ENCODE peak calls at places on chromosomes 3 and 15, in nine cellular contexts. K, M, U, T, O, V, F, L and Z are unnamed samples.
A peak's percentile ranks its signal among the peaks of the same experiment; 100 is the strongest.

GRCh38 chr3:44958406-44958805 is 17.6 kb downstream of the ZDHHC3 start:
- DNase-seq in K (no peak), M (no peak), U (no peak), T (no peak), O (no peak), V (no peak), F (no peak), L (no peak), Z (no peak)

GRCh38 chr3:148026009-148026588 is 616.9 kb downstream of the ZIC1 start:
- DNase-seq in K (no peak), M (no peak), U (no peak), T (no peak), O (no peak), V (no peak), F (no peak), L (no peak), Z (no peak)

GRCh38 chr3:101223016-101223415 is 97.4 kb downstream of the IMPG2 start:
- DNase-seq in K (no peak), M (no peak), U (peak; percentile 22), T (no peak), O (no peak), V (no peak), F (peak; percentile 36), L (no peak), Z (no peak)

GRCh38 chr3:47162695-47163022 is 1.3 kb downstream of the SETD2 start:
- DNase-seq in K (peak; percentile 16), M (no peak), U (peak; percentile 18), T (no peak), O (no peak), V (no peak), F (no peak), L (no peak), Z (no peak)

GRCh38 chr3:42192334-42193200 is 73.4 kb downstream of the CCK start:
- DNase-seq in K (peak; percentile 43), M (no peak), U (no peak), T (no peak), O (no peak), V (no peak), F (no peak), L (no peak), Z (no peak)

GRCh38 chr15:77654975-77655374 is 22.3 kb upstream of the LINGO1 start:
- DNase-seq in K (no peak), M (peak; percentile 76), U (no peak), T (no peak), O (peak; percentile 40), V (peak; percentile 70), F (no peak), L (no peak), Z (no peak)

GRCh38 chr3:35743218-35743617 is 103.9 kb downstream of the ARPP21 start:
- DNase-seq in K (no peak), M (no peak), U (no peak), T (no peak), O (no peak), V (no peak), F (no peak), L (no peak), Z (no peak)

GRCh38 chr3:35562141-35562540 is 77.2 kb upstream of the ARPP21 start:
- DNase-seq in K (no peak), M (no peak), U (no peak), T (no peak), O (no peak), V (no peak), F (no peak), L (no peak), Z (no peak)

GRCh38 chr15:31511707-31512310 is 185.2 kb downstream of the KLF13 start:
- DNase-seq in K (no peak), M (peak; percentile 6), U (no peak), T (no peak), O (no peak), V (no peak), F (no peak), L (no peak), Z (no peak)

GRCh38 chr3:119436977-119437376 is 26.4 kb downstream of the TMEM39A start:
- DNase-seq in K (no peak), M (no peak), U (no peak), T (no peak), O (no peak), V (no peak), F (no peak), L (no peak), Z (no peak)

GRCh38 chr3:188437921-188438320 is 284.0 kb downstream of the LPP start:
- DNase-seq in K (peak; percentile 31), M (no peak), U (peak; percentile 30), T (no peak), O (no peak), V (no peak), F (peak; percentile 7), L (no peak), Z (no peak)

GRCh38 chr15:58066042-58066867 is 744 bp upstream of the ALDH1A2 start:
- DNase-seq in K (peak; percentile 4), M (peak; percentile 78), U (peak; percentile 34), T (peak; percentile 67), O (peak; percentile 84), V (peak; percentile 88), F (peak; percentile 19), L (no peak), Z (peak; percentile 58)

GRCh38 chr3:108983051-108983450 is 29.4 kb upstream of the GUCA1C start:
- DNase-seq in K (no peak), M (no peak), U (no peak), T (no peak), O (no peak), V (no peak), F (no peak), L (no peak), Z (no peak)

GRCh38 chr3:78281381-78281780 is 1241.5 kb downstream of the ROBO2 start:
- DNase-seq in K (no peak), M (no peak), U (no peak), T (peak; percentile 9), O (peak; percentile 31), V (peak; percentile 70), F (no peak), L (no peak), Z (no peak)

GRCh38 chr3:33439421-33440327 is 531 bp downstream of the UBP1 start:
- DNase-seq in K (peak; percentile 15), M (peak; percentile 40), U (peak; percentile 25), T (peak; percentile 70), O (no peak), V (peak; percentile 73), F (peak; percentile 33), L (no peak), Z (peak; percentile 58)

GRCh38 chr3:154430014-154430413 is at the start of gene GPR149:
- DNase-seq in K (no peak), M (peak; percentile 72), U (no peak), T (no peak), O (peak; percentile 37), V (peak; percentile 37), F (no peak), L (no peak), Z (no peak)

GRCh38 chr3:125119752-125120369 is 64.1 kb upstream of the HEG1 start:
- DNase-seq in K (no peak), M (no peak), U (no peak), T (no peak), O (no peak), V (no peak), F (no peak), L (no peak), Z (no peak)

GRCh38 chr15:58545307-58546065 is 113.7 kb downstream of the LIPC start:
- DNase-seq in K (peak; percentile 17), M (no peak), U (no peak), T (no peak), O (no peak), V (no peak), F (no peak), L (no peak), Z (no peak)

GRCh38 chr3:25007974-25008658 is 419.9 kb upstream of the RARB start:
- DNase-seq in K (no peak), M (no peak), U (peak; percentile 61), T (no peak), O (no peak), V (no peak), F (peak; percentile 12), L (no peak), Z (no peak)

DNA sequence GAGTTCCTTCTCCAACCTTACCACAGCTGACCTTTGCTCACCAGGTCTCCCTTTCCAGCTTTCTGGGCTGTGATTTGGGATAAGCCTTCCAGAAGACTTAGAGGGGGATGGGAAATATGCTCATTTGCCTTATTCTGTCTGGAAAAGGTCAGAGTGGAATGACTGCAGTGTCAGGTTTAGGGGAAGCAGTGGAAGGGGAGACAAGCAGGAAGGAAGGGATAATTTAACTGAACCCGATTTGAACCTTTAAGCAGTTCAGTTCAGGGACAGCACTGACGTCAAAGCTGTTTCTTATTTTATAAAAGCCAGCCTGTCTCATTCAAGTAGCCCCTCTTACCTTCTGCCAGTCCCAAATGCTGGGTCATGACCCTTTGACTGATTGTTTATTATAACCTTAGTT is 418.4 kb upstream of the RARB start:
- DNase-seq in K (no peak), M (no peak), U (no peak), T (no peak), O (peak; percentile 2), V (no peak), F (no peak), L (no peak), Z (no peak)
- TF ChIP-seq CTCF in K (no peak), M (no peak), U (no peak), T (no peak), O (no peak), V (no peak), F (no peak), L (no peak), Z (no peak)

GRCh38 chr3:13416002-13416793 is 3.9 kb downstream of the NUP210 start:
- DNase-seq in K (no peak), M (peak; percentile 60), U (no peak), T (no peak), O (peak; percentile 27), V (peak; percentile 43), F (no peak), L (no peak), Z (no peak)
- TF ChIP-seq CTCF in K (no peak), M (peak; percentile 69), U (no peak), T (no peak), O (peak; percentile 33), V (peak; percentile 58), F (no peak), L (no peak), Z (peak; percentile 17)

GRCh38 chr3:156455839-156456238 is 99.1 kb downstream of the SSR3 start:
- DNase-seq in K (no peak), M (peak; percentile 75), U (no peak), T (no peak), O (peak; percentile 21), V (no peak), F (peak; percentile 25), L (no peak), Z (no peak)

GRCh38 chr3:156445117-156445968 is 109.6 kb downstream of the SSR3 start:
- DNase-seq in K (no peak), M (no peak), U (no peak), T (no peak), O (no peak), V (no peak), F (peak; percentile 22), L (no peak), Z (no peak)

GRCh38 chr3:156448300-156448699 is 106.6 kb downstream of the SSR3 start:
- DNase-seq in K (peak; percentile 47), M (peak; percentile 64), U (peak; percentile 62), T (no peak), O (no peak), V (peak; percentile 42), F (peak; percentile 47), L (no peak), Z (no peak)

GRCh38 chr3:156449712-156450574 is 105.0 kb downstream of the SSR3 start:
- DNase-seq in K (peak; percentile 30), M (no peak), U (peak; percentile 55), T (no peak), O (peak; percentile 16), V (no peak), F (peak; percentile 54), L (no peak), Z (no peak)
- TF ChIP-seq CTCF in K (peak; percentile 53), M (peak; percentile 78), U (peak; percentile 78), T (peak; percentile 26), O (peak; percentile 61), V (peak; percentile 53), F (peak; percentile 64), L (peak; percentile 62), Z (peak; percentile 65)

GRCh38 chr3:87614998-87615397 is 338.6 kb upstream of the POU1F1 start:
- DNase-seq in K (no peak), M (peak; percentile 44), U (no peak), T (no peak), O (no peak), V (no peak), F (no peak), L (no peak), Z (no peak)
- TF ChIP-seq CTCF in K (no peak), M (no peak), U (no peak), T (no peak), O (no peak), V (no peak), F (no peak), L (no peak), Z (no peak)